ENCODE peak calls at places on chromosomes 3 and 15, in seven cellular contexts. T is Right ventricle myocardium superior; P is heart left ventricle; Q is activated CD4-positive, alpha-beta T cell treated with anti-CD3 and anti-CD28 coated beads for 36 hours; O is right cardiac atrium; C is RWPE2; R is left lobe of liver. U is an unnamed sample.

GRCh38 chr15:79265167-79265566 is 17.4 kb upstream of the ANKRD34C start:
- ATAC-seq in P (no peak), C (peak; percentile 93), T (no peak), R (no peak), O (no peak), Q (no peak), U (no peak)

GRCh38 chr3:13087320-13087985 is 14.2 kb upstream of the IQSEC1 start:
- ATAC-seq in P (no peak), Q (no peak), T (no peak), O (no peak), C (no peak), R (no peak), U (no peak)

GRCh38 chr3:32492684-32493436 is 9.8 kb downstream of the CMTM6 start:
- ATAC-seq in R (no peak), C (no peak), O (no peak), Q (no peak), T (no peak), P (no peak), U (peak; percentile 44)

GRCh38 chr3:27591811-27592210 is 107.6 kb upstream of the SLC4A7 start:
- ATAC-seq in O (no peak), Q (peak; percentile 35), T (no peak), C (no peak), P (no peak), R (no peak), U (peak; percentile 42)

GRCh38 chr15:71788646-71789579 is 21.4 kb upstream of the NR2E3 start:
- ATAC-seq in P (no peak), O (no peak), T (no peak), R (no peak), Q (no peak), C (no peak), U (no peak)

GRCh38 chr15:68603951-68604350 is 25.2 kb downstream of the CORO2B start:
- ATAC-seq in O (no peak), C (no peak), Q (no peak), P (no peak), T (no peak), R (no peak), U (no peak)

GRCh38 chr3:45544024-45544718 is 50.4 kb upstream of the LIMD1 start:
- ATAC-seq in T (peak; percentile 8), P (no peak), C (no peak), Q (no peak), O (no peak), R (peak; percentile 54), U (no peak)

GRCh38 chr15:66961901-66962300 is 103.5 kb upstream of the SMAD3 start:
- ATAC-seq in R (no peak), P (no peak), C (no peak), O (no peak), Q (no peak), T (no peak), U (no peak)

GRCh38 chr3:52253314-52254260 is 8.0 kb downstream of the PPM1M start:
- ATAC-seq in P (peak; percentile 8), T (peak; percentile 54), C (peak; percentile 25), O (peak; percentile 53), R (peak; percentile 20), Q (peak; percentile 89), U (peak; percentile 95)

GRCh38 chr3:16871915-16872842 is 12.6 kb upstream of the PLCL2 start:
- ATAC-seq in Q (no peak), R (no peak), O (no peak), P (no peak), T (no peak), C (peak; percentile 45), U (no peak)

GRCh38 chr3:182732232-182733015 is 60.9 kb upstream of the ATP11B start:
- ATAC-seq in P (no peak), O (no peak), C (no peak), Q (no peak), R (no peak), T (no peak), U (no peak)

GRCh38 chr3:179045719-179046402 is 25.7 kb downstream of the ZMAT3 start:
- ATAC-seq in T (no peak), C (no peak), Q (peak; percentile 66), R (peak; percentile 27), P (no peak), O (no peak), U (peak; percentile 38)

U was measured in activated T-helper 17 cell treated with anti-CD3 and anti-CD28 coated beads, Interleukin-2, amount 50 U/mL, for 72 hours.